ENCODE peak calls at places on chromosomes 11 and 22, in eight cellular contexts. One of them, this sample, is unnamed. For H3K36me3, the result is how much of the 10 kb centered on the place peaks cover.

GRCh38 chr11:28132541-28132940 is 24.4 kb downstream of the METTL15 start:
- DNase-seq in PC-3: no peak
- DNase-seq in K562: no peak
- DNase-seq in H1: no peak
- DNase-seq in GM23248: peak
- DNase-seq in GM23338: no peak
- DNase-seq in Karpas-422: no peak
- DNase-seq in neuronal stem cell: no peak
- DNase-seq in this sample: no peak

GRCh38 chr22:37182101-37182948 is 5.7 kb downstream of the C1QTNF6 start:
- DNase-seq in Karpas-422: no peak
- DNase-seq in GM23338: peak
- DNase-seq in PC-3: no peak
- DNase-seq in H1: no peak
- DNase-seq in neuronal stem cell: no peak
- DNase-seq in K562: peak
- DNase-seq in GM23248: no peak
- DNase-seq in this sample: no peak

GRCh38 chr22:49310354-49310753 is 517.3 kb downstream of the BRD1 start:
- DNase-seq in neuronal stem cell: no peak
- DNase-seq in K562: no peak
- DNase-seq in GM23248: no peak
- DNase-seq in Karpas-422: no peak
- DNase-seq in GM23338: no peak
- DNase-seq in H1: no peak
- DNase-seq in PC-3: no peak
- DNase-seq in this sample: no peak

GRCh38 chr11:72224587-72225410 is at the start of gene INPPL1:
- DNase-seq in K562: peak
- DNase-seq in neuronal stem cell: no peak
- DNase-seq in GM23248: peak
- DNase-seq in H1: no peak
- DNase-seq in GM23338: peak
- DNase-seq in PC-3: peak
- DNase-seq in Karpas-422: peak
- DNase-seq in this sample: peak

GRCh38 chr22:30985561-30986208 is 16.6 kb downstream of the TUG1 start:
- DNase-seq in neuronal stem cell: no peak
- DNase-seq in GM23248: no peak
- DNase-seq in Karpas-422: peak
- DNase-seq in K562: no peak
- DNase-seq in GM23338: peak
- DNase-seq in PC-3: peak
- DNase-seq in H1: no peak
- DNase-seq in this sample: no peak

GRCh38 chr11:31863170-31863929 is 52.2 kb upstream of the PAX6 start:
- DNase-seq in Karpas-422: no peak
- DNase-seq in H1: peak
- DNase-seq in GM23338: peak
- DNase-seq in PC-3: no peak
- DNase-seq in GM23248: no peak
- DNase-seq in K562: no peak
- DNase-seq in neuronal stem cell: no peak
- DNase-seq in this sample: no peak

GRCh38 chr11:114819028-114819427 is 140.7 kb downstream of the NXPE2 start:
- DNase-seq in neuronal stem cell: no peak
- DNase-seq in Karpas-422: no peak
- DNase-seq in K562: no peak
- DNase-seq in PC-3: no peak
- DNase-seq in GM23338: no peak
- DNase-seq in H1: no peak
- DNase-seq in GM23248: peak
- DNase-seq in this sample: peak

GRCh38 chr22:39989633-39990032 is 5.1 kb upstream of the FAM83F start:
- DNase-seq in K562: no peak
- DNase-seq in GM23248: no peak
- DNase-seq in neuronal stem cell: no peak
- DNase-seq in H1: no peak
- DNase-seq in PC-3: no peak
- DNase-seq in Karpas-422: no peak
- DNase-seq in GM23338: peak
- DNase-seq in this sample: no peak

GRCh38 chr11:41320233-41320993 is 139.0 kb downstream of the LRRC4C start:
- DNase-seq in K562: no peak
- DNase-seq in Karpas-422: no peak
- DNase-seq in GM23338: no peak
- DNase-seq in PC-3: no peak
- DNase-seq in GM23248: no peak
- DNase-seq in neuronal stem cell: no peak
- DNase-seq in H1: no peak
- DNase-seq in this sample: no peak

DNA sequence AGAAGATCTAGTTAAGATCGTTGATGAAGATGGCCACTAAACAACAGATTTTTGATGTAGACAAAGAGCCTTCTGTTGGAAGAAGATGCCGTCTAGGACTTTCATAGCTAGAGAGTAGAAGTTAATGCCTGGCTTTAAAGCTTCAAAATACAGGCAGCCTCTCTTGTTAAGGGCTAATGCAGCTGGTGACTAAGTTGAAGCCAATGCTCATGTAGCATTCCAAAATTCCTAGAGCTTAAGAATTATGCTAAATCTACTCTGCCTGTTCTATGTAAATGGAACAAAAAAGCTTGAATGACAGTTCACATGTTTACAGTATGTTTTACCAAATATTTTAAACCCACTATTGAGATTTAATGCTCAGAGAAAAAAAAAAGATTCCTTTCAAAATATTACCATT is 492.6 kb downstream of the CNTN5 start:
- DNase-seq in K562: no peak
- DNase-seq in GM23248: no peak
- DNase-seq in neuronal stem cell: no peak
- DNase-seq in PC-3: no peak
- DNase-seq in GM23338: no peak
- DNase-seq in Karpas-422: no peak
- DNase-seq in H1: no peak
- DNase-seq in this sample: no peak
- H3K36me3 ChIP-seq in K562: under half
- H3K36me3 ChIP-seq in GM23248: under half
- H3K36me3 ChIP-seq in neuronal stem cell: under half
- H3K36me3 ChIP-seq in PC-3: under half
- H3K36me3 ChIP-seq in GM23338: under half
- H3K36me3 ChIP-seq in Karpas-422: under half
- H3K36me3 ChIP-seq in H1: under half
- H3K36me3 ChIP-seq in this sample: under half

DNA sequence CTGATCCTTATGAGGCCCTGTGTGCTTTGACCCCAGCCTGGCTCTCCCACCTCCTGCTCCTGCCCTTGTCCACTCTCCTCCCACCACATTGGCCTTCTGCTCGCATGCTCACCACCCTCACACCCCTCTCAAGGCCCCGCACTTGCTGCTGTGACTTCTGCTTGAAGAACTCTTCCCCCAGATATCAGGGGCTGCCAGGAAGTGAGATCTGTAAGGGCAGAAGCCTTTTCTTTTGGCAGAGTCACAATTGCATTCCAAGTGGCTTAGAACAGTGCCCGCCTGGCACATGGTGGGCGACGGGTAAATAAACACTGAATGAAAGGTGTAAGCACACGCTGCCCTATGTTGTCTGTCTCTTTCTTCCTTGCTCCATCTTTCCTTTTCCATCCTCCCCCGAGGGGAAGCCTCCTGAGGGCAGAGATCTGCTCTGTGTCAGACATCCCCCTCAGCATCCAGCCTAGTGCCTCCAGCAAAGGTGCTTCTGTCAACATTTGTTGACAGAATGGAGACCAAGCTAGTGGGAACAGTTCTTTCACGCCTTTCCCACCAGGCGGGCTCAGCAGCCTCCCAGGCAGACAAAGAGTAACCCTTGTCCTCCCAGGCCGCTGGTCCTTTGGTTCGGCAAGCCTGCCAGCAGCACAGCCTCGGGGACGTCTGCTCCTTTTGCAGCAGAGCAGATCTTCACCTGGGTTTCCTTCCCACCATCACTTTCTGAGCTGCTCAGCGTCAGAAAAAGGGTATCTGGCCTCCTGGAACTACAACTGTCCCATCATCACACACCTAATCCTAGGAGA is 10.0 kb upstream of the PEX26 start:
- DNase-seq in H1: no peak
- DNase-seq in neuronal stem cell: no peak
- DNase-seq in GM23338: no peak
- DNase-seq in GM23248: peak
- DNase-seq in PC-3: no peak
- DNase-seq in Karpas-422: peak
- DNase-seq in K562: no peak
- DNase-seq in this sample: no peak
- H2AFZ ChIP-seq in H1: no peak
- H2AFZ ChIP-seq in neuronal stem cell: no peak
- H2AFZ ChIP-seq in GM23338: no peak
- H2AFZ ChIP-seq in GM23248: peak
- H2AFZ ChIP-seq in PC-3: no peak
- H2AFZ ChIP-seq in Karpas-422: peak
- H2AFZ ChIP-seq in K562: no peak
- H2AFZ ChIP-seq in this sample: peak

DNA sequence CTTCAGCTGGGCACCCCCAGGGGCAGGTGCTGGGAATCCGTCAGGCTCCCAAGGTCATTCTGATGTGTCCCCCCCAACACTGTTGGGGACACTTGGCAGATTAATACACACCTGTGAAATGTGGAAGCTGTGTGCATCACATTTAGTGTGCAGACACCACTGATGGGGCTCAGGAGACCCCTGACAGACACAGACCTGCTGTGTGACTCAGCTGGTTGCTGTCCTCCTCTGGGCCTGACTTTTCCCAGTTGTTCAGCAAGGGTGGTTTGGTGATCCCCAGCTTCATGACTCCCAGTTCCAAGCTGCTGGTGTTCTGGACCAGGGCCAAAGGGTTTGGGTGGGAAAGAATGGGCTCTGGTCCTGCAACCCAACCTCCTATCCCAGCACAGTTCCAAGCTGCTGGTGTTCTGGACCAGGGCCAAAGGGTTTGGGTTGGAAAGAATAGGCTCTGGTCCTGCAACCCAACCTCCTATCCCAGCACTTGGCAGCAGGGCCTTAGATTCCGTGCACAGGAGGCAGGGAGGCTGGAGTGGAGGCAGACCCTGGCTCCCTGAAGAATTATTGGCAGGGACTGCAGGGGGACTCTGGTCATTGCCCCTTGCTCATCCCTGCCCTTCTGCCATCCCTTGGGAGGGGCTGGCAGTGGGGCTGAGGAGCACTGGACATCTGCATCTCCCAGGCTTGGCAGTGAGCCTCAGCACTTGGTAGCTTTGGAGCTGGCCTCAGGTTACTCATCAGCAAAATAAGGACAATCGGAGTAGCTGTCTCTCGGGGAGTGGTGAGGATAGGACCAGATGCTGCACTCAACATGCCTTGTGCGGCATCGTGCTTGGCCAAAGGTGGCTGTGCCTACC is 8.4 kb upstream of the OMP start:
- DNase-seq in H1: no peak
- DNase-seq in PC-3: no peak
- DNase-seq in GM23338: no peak
- DNase-seq in Karpas-422: no peak
- DNase-seq in K562: no peak
- DNase-seq in GM23248: no peak
- DNase-seq in neuronal stem cell: no peak
- DNase-seq in this sample: no peak
- H3K36me3 ChIP-seq in H1: under half
- H3K36me3 ChIP-seq in PC-3: under half
- H3K36me3 ChIP-seq in GM23338: under half
- H3K36me3 ChIP-seq in Karpas-422: under half
- H3K36me3 ChIP-seq in K562: under half
- H3K36me3 ChIP-seq in GM23248: under half
- H3K36me3 ChIP-seq in neuronal stem cell: half or more
- H3K36me3 ChIP-seq in this sample: under half

DNA sequence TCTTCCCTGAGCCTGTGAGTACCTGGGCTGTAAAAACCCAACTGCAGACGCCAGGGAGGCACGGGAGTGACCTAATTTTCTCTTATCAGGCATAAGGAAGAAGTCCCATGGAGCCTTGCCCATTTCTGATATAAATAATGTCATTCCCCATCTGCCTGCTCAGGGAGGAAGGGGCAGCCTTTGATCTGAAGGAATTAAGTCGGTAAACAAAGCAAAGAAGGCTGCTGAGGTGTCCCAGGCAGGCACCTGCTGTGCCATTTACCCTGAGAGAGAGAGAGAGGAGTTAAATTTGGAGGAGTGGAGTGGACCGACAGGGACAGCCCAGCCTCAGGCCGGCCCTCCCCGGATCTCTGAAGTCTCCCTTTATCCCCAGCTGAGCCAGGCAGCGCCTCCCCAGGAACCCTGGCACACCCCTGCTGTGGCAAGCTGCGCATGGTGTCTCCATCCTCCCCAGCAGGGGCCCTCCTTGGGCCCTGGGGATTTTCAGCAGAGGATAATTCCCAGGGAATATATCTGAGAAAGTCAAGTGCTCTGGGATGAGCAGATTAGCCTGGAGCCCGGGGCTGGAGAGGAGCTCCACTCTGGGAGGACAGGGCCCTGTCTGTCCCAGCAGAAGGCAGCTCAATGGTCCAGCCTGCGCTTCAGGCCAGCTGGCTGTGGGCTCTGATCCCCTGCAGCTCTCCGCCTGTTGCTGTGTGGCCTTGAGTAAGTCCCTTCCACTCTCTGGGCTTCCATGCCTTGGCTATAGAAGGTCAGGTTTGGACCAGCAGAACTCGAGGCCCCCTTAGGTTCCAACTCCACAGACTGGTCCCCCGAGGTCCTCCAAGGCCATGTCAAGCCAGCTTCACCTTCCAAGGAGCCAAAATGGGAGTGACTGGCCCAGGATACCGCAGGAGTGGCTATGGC is 17.5 kb upstream of the CABP7 start:
- DNase-seq in GM23338: no peak
- DNase-seq in PC-3: peak
- DNase-seq in GM23248: peak
- DNase-seq in K562: no peak
- DNase-seq in neuronal stem cell: no peak
- DNase-seq in H1: no peak
- DNase-seq in Karpas-422: no peak
- DNase-seq in this sample: no peak
- H2AFZ ChIP-seq in GM23338: no peak
- H2AFZ ChIP-seq in PC-3: no peak
- H2AFZ ChIP-seq in GM23248: no peak
- H2AFZ ChIP-seq in K562: no peak
- H2AFZ ChIP-seq in neuronal stem cell: no peak
- H2AFZ ChIP-seq in H1: no peak
- H2AFZ ChIP-seq in Karpas-422: no peak
- H2AFZ ChIP-seq in this sample: no peak

GRCh38 chr22:20036535-20037392 is 15.9 kb downstream of the TANGO2 start:
- DNase-seq in H1: no peak
- DNase-seq in GM23248: no peak
- DNase-seq in Karpas-422: no peak
- DNase-seq in neuronal stem cell: no peak
- DNase-seq in GM23338: no peak
- DNase-seq in PC-3: no peak
- DNase-seq in K562: no peak
- DNase-seq in this sample: no peak
- H3K36me3 ChIP-seq in H1: under half
- H3K36me3 ChIP-seq in GM23248: under half
- H3K36me3 ChIP-seq in Karpas-422: under half
- H3K36me3 ChIP-seq in neuronal stem cell: under half
- H3K36me3 ChIP-seq in GM23338: under half
- H3K36me3 ChIP-seq in PC-3: under half
- H3K36me3 ChIP-seq in K562: half or more
- H3K36me3 ChIP-seq in this sample: under half